ENCODE peak calls at places on chromosomes 16 and 17, in eight cellular contexts. L, C, K, F, S, U, W and Q are unnamed samples.
A peak's percentile ranks its signal among the peaks of the same experiment; 100 is the strongest.

GRCh38 chr17:18262111-18262510 is 1.6 kb downstream of the MIEF2 start:
- DNase-seq in L (no peak), C (no peak), K (peak; percentile 53), F (no peak), S (no peak), U (no peak), W (no peak), Q (no peak)

GRCh38 chr16:66091462-66091861 is 275.0 kb upstream of the CDH5 start:
- DNase-seq in L (no peak), C (peak; percentile 60), K (peak; percentile 58), F (no peak), S (no peak), U (no peak), W (no peak), Q (no peak)

GRCh38 chr17:14953405-14953804 is 311.7 kb downstream of the PMP22 start:
- DNase-seq in L (no peak), C (no peak), K (no peak), F (no peak), S (no peak), U (no peak), W (no peak), Q (no peak)

GRCh38 chr16:87635541-87636049 is 33.3 kb downstream of the JPH3 start:
- DNase-seq in L (peak; percentile 47), C (peak; percentile 36), K (peak; percentile 64), F (peak; percentile 79), S (peak; percentile 37), U (no peak), W (peak; percentile 49), Q (peak; percentile 26)

GRCh38 chr16:5925850-5926249 is 828.3 kb upstream of the EEF2KMT start:
- DNase-seq in L (no peak), C (no peak), K (no peak), F (no peak), S (no peak), U (no peak), W (no peak), Q (no peak)

GRCh38 chr16:89358030-89359005 is 132.0 kb downstream of the ANKRD11 start:
- DNase-seq in L (no peak), C (no peak), K (no peak), F (no peak), S (no peak), U (no peak), W (no peak), Q (no peak)

GRCh38 chr17:80919331-80920284 is 72.0 kb upstream of the CHMP6 start:
- DNase-seq in L (no peak), C (peak; percentile 18), K (no peak), F (no peak), S (no peak), U (no peak), W (no peak), Q (no peak)

GRCh38 chr17:75504347-75505151 is 10.8 kb downstream of the CASKIN2 start:
- DNase-seq in L (no peak), C (no peak), K (peak; percentile 48), F (peak; percentile 41), S (no peak), U (no peak), W (no peak), Q (no peak)

GRCh38 chr16:67464565-67464964 is 16.4 kb downstream of the ATP6V0D1 start:
- DNase-seq in L (no peak), C (no peak), K (no peak), F (no peak), S (no peak), U (no peak), W (no peak), Q (peak; percentile 40)

GRCh38 chr17:28900986-28901726 is 1.7 kb downstream of the DHRS13 start:
- DNase-seq in L (no peak), C (no peak), K (no peak), F (no peak), S (no peak), U (no peak), W (no peak), Q (no peak)